ENCODE peak calls at places on chromosomes 11 and 22, in five cellular contexts. E, D, F, T and W are unnamed samples.
A peak's percentile ranks its signal among the peaks of the same experiment; 100 is the strongest.

GRCh38 chr11:11027271-11027670 is 169.4 kb upstream of the ZBED5 start:
- DNase-seq in E (peak; percentile 36), D (no peak), F (no peak), T (peak; percentile 85), W (no peak)

GRCh38 chr11:6856871-6857270 is 6.0 kb upstream of the OR10A2 start:
- DNase-seq in E (no peak), D (no peak), F (no peak), T (peak; percentile 54), W (no peak)

GRCh38 chr11:19673924-19674390 is 38.7 kb upstream of the NAV2 start:
- DNase-seq in E (no peak), D (peak; percentile 37), F (no peak), T (no peak), W (no peak)

GRCh38 chr22:37544955-37545702 is 15.2 kb upstream of the CDC42EP1 start:
- DNase-seq in E (peak; percentile 73), D (no peak), F (peak; percentile 34), T (peak; percentile 58), W (no peak)

GRCh38 chr11:63574856-63575602 is 11.8 kb upstream of the PLAAT2 start:
- DNase-seq in E (no peak), D (no peak), F (no peak), T (peak; percentile 27), W (no peak)

GRCh38 chr22:40112595-40112994 is 65.1 kb upstream of the TNRC6B start:
- DNase-seq in E (no peak), D (no peak), F (no peak), T (no peak), W (no peak)

GRCh38 chr22:39534591-39535301 is 2.2 kb upstream of the RPS19BP1 start:
- DNase-seq in E (peak; percentile 62), D (peak; percentile 89), F (peak; percentile 89), T (peak; percentile 53), W (peak; percentile 74)

GRCh38 chr22:47084226-47084625 is 321.8 kb downstream of the TBC1D22A start:
- DNase-seq in E (no peak), D (no peak), F (no peak), T (no peak), W (no peak)

GRCh38 chr11:70244698-70245097 is 25.8 kb upstream of the PPFIA1 start:
- DNase-seq in E (peak; percentile 70), D (no peak), F (no peak), T (peak; percentile 98), W (no peak)

GRCh38 chr11:126416542-126417090 is 61.1 kb downstream of the ST3GAL4 start:
- DNase-seq in E (no peak), D (peak; percentile 59), F (no peak), T (peak; percentile 68), W (peak; percentile 26)

GRCh38 chr11:2797741-2798361 is 87.7 kb downstream of the CDKN1C start:
- DNase-seq in E (no peak), D (no peak), F (no peak), T (no peak), W (no peak)

GRCh38 chr22:31830721-31831070 is 76.9 kb downstream of the DEPDC5 start:
- DNase-seq in E (no peak), D (no peak), F (no peak), T (no peak), W (no peak)

GRCh38 chr11:13924801-13925327 is 37.7 kb upstream of the SPON1 start:
- DNase-seq in E (no peak), D (no peak), F (no peak), T (no peak), W (no peak)

GRCh38 chr11:80432051-80432450 is 991.2 kb upstream of the TENM4 start:
- DNase-seq in E (no peak), D (no peak), F (no peak), T (no peak), W (no peak)

GRCh38 chr22:47495102-47495501 is 732.7 kb downstream of the TBC1D22A start:
- DNase-seq in E (no peak), D (no peak), F (peak; percentile 12), T (no peak), W (no peak)

GRCh38 chr11:1346669-1347390 is 37.4 kb upstream of the TOLLIP start:
- DNase-seq in E (no peak), D (no peak), F (no peak), T (no peak), W (no peak)

GRCh38 chr11:57459112-57460016 is 964 bp upstream of the RTN4RL2 start:
- DNase-seq in E (peak; percentile 42), D (no peak), F (no peak), T (peak; percentile 17), W (no peak)

GRCh38 chr11:128692750-128693578 is 908 bp upstream of the FLI1 start:
- DNase-seq in E (peak; percentile 10), D (no peak), F (no peak), T (no peak), W (peak; percentile 27)

GRCh38 chr11:45005106-45005505 is 54.4 kb upstream of the TP53I11 start:
- DNase-seq in E (no peak), D (no peak), F (no peak), T (no peak), W (no peak)
- H3K9me3 ChIP-seq in E (no peaks in the 10 kb centered on the region), D (no peaks in the 10 kb centered on the region), F (no peaks in the 10 kb centered on the region), T (no peaks in the 10 kb centered on the region), W (no peaks in the 10 kb centered on the region)

GRCh38 chr11:5737672-5738071 is 1.4 kb downstream of the OR56B1 start:
- DNase-seq in E (peak; percentile 18), D (no peak), F (no peak), T (no peak), W (no peak)
- H3K27ac ChIP-seq in E (peak overlapping the region; percentile 48), D (no peak overlapping the region), F (no peak overlapping the region), T (no peak overlapping the region), W (no peak overlapping the region)

DNA sequence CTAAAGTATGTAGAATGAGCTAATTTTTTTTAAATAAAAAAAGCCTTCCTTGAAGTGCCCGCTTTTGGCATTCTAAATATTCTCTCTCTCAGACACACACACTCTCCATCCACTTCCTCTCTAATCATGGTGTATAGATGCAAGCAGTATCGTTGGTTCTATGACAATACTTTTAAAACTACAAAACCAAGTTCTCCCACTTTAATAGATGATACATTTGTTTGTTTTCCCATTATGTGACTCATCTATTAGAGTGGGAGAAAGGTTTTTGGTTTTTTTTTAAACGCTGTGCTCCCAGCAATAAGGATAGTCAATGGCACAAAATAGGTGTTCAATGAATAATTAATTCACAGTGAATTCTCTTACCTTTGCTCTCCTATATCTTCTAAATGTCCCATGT is 44.6 kb downstream of the FZD4 start:
- DNase-seq in E (peak; percentile 12), D (no peak), F (no peak), T (peak; percentile 38), W (no peak)
- H3K9me3 ChIP-seq in E (peaks cover 11% of the 10 kb centered on the region), D (peaks cover 13% of the 10 kb centered on the region), F (no peaks in the 10 kb centered on the region), T (peaks cover 2% of the 10 kb centered on the region), W (no peaks in the 10 kb centered on the region)

GRCh38 chr11:12052676-12053605 is 44.5 kb upstream of the DKK3 start:
- DNase-seq in E (peak; percentile 57), D (no peak), F (no peak), T (no peak), W (no peak)
- H3K27ac ChIP-seq in E (peak overlapping the region; percentile 83), D (no peak overlapping the region), F (no peak overlapping the region), T (no peak overlapping the region), W (no peak overlapping the region)

GRCh38 chr11:41039592-41039991 is 419.9 kb downstream of the LRRC4C start:
- DNase-seq in E (no peak), D (no peak), F (no peak), T (no peak), W (no peak)
- H3K9me3 ChIP-seq in E (no peaks in the 10 kb centered on the region), D (no peaks in the 10 kb centered on the region), F (no peaks in the 10 kb centered on the region), T (peaks cover 2% of the 10 kb centered on the region), W (no peaks in the 10 kb centered on the region)

GRCh38 chr11:96333076-96333744 is 9.8 kb downstream of the MAML2 start:
- DNase-seq in E (no peak), D (no peak), F (no peak), T (no peak), W (no peak)

GRCh38 chr11:96329855-96330510 is 13.0 kb downstream of the MAML2 start:
- DNase-seq in E (no peak), D (no peak), F (no peak), T (no peak), W (no peak)

GRCh38 chr11:96330511-96330859 is 12.5 kb downstream of the MAML2 start:
- DNase-seq in E (no peak), D (no peak), F (no peak), T (no peak), W (no peak)

GRCh38 chr11:96332236-96332761 is 10.7 kb downstream of the MAML2 start:
- DNase-seq in E (no peak), D (no peak), F (no peak), T (no peak), W (no peak)

GRCh38 chr11:96331556-96332168 is 11.3 kb downstream of the MAML2 start:
- DNase-seq in E (no peak), D (no peak), F (no peak), T (no peak), W (no peak)
- H3K27ac ChIP-seq in E (no peak overlapping the region), D (no peak overlapping the region), F (no peak overlapping the region), T (peak overlapping the region; percentile 5), W (no peak overlapping the region)

DNA sequence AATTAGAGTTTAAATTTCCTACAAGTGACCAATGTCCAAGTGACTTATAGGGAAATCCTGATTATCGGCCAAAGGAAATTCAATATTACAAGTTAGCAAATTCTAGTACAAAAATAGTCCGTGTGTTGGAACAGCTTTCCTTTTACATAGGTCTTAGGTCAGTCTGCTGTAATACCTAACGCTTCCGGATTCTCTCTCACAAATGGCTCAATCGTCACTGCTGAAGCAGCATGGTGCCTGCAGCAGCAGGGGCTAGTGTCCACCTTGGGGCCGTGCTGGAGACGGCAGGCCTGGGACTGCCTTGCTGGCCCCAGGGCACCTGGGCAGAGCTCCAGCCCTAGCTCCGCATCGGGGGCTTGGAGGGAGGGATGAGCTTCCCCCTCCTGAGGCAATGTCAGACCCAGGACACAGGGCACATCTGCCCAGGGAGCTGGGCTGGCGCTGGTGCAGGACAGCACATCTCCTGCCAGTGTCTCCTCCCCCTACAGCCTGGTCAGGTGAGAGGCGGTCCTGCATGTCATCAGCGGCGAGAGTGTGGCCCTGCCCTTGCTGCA is 39.4 kb upstream of the CLTCL1 start:
- DNase-seq in E (no peak), D (no peak), F (no peak), T (no peak), W (no peak)
- H3K9me3 ChIP-seq in E (no peaks in the 10 kb centered on the region), D (peaks cover 47% of the 10 kb centered on the region), F (peaks cover 15% of the 10 kb centered on the region), T (peaks cover 3% of the 10 kb centered on the region), W (no peaks in the 10 kb centered on the region)

DNA sequence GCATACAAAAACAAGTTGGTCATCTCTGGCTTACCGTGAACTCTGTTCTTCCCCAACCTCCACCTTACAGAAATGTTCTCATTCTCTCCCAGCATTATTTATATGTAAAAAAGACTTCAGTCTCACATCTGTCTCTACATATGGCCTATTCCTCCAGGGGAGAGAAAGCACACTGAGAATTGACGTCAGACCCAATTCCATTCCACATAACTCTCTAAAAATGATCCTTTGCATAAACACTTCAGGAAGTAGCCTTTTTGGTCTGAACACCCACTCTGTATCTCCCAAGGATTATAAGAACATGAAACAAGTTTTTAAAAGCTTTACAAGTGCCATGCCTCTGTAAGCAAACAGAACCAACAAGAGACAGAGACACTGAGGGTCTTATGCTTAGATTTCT is 48.4 kb upstream of the PPP2R1B start:
- DNase-seq in E (no peak), D (no peak), F (no peak), T (peak; percentile 91), W (no peak)
- H3K27ac ChIP-seq in E (no peak overlapping the region), D (no peak overlapping the region), F (no peak overlapping the region), T (no peak overlapping the region), W (no peak overlapping the region)

GRCh38 chr11:78239781-78240180 is 51.1 kb downstream of the USP35 start:
- DNase-seq in E (no peak), D (no peak), F (no peak), T (no peak), W (no peak)
- H3K9me3 ChIP-seq in E (peaks cover 10% of the 10 kb centered on the region), D (peaks cover 18% of the 10 kb centered on the region), F (peaks cover 8% of the 10 kb centered on the region), T (peaks cover 2% of the 10 kb centered on the region), W (no peaks in the 10 kb centered on the region)